ENCODE peak calls at places on chromosome 15, in nine cellular contexts. Y is fibroblast of the aortic adventitia; K is stimulated activated naive B cell treated with anti-CD40 and anti-IgM and Interleukin-4, amounts not matched to agents 10 μg/mL and 1 μg/mL and 100 μg/mL, for 72 hours; H is ovary; C is Daoy; W is GM23338; M is activated gamma-delta T cell treated with Interleukin-2 at 50 U/mL for 16 hours; O is NCI-H69; A is memory B cell. F is an unnamed sample.

GRCh38 chr15:101522091-101522490 is 32.6 kb upstream of the PCSK6 start:
- DNase-seq in K (no peak), M (no peak), O (no peak), W (no peak), A (no peak), C (no peak), Y (no peak), H (no peak), F (no peak)

GRCh38 chr15:40909662-40910625 is 15.7 kb downstream of the VPS18 start:
- DNase-seq in K (no peak), C (no peak), W (no peak), M (no peak), H (peak; percentile 34), A (no peak), O (no peak), Y (peak; percentile 27), F (peak; percentile 83)

GRCh38 chr15:77024273-77025065 is 29.5 kb downstream of the PSTPIP1 start:
- DNase-seq in A (peak; percentile 82), Y (peak; percentile 53), W (peak; percentile 82), K (no peak), H (peak; percentile 81), C (peak; percentile 58), M (peak; percentile 63), O (peak; percentile 64), F (peak; percentile 43)

GRCh38 chr15:72136170-72137051 is 18.2 kb downstream of the SENP8 start:
- DNase-seq in K (no peak), A (no peak), W (no peak), M (no peak), C (peak; percentile 6), H (no peak), O (peak; percentile 95), Y (no peak), F (no peak)

GRCh38 chr15:71629147-71629760 is 181.1 kb upstream of the NR2E3 start:
- DNase-seq in K (no peak), H (no peak), O (no peak), W (peak; percentile 21), Y (no peak), M (no peak), C (no peak), A (no peak), F (no peak)

GRCh38 chr15:70038730-70039392 is 58.9 kb downstream of the TLE3 start:
- DNase-seq in C (no peak), A (no peak), O (no peak), W (no peak), Y (no peak), H (no peak), M (no peak), K (no peak), F (no peak)

GRCh38 chr15:68543546-68544008 is 35.2 kb upstream of the CORO2B start:
- DNase-seq in K (no peak), Y (no peak), A (no peak), H (peak; percentile 42), O (no peak), M (no peak), C (no peak), W (no peak), F (peak; percentile 38)

GRCh38 chr15:74616020-74616939 is 644 bp downstream of the CLK3 start:
- DNase-seq in C (peak; percentile 70), K (peak; percentile 23), Y (peak; percentile 73), O (peak; percentile 57), A (peak; percentile 41), H (peak; percentile 83), W (peak; percentile 48), M (peak; percentile 64), F (peak; percentile 64)

GRCh38 chr15:73328986-73329385 is 39.8 kb downstream of the HCN4 start:
- DNase-seq in O (no peak), W (no peak), A (no peak), H (no peak), C (no peak), M (no peak), K (no peak), Y (no peak), F (no peak)

GRCh38 chr15:60369696-60370095 is 28.1 kb downstream of the ANXA2 start:
- DNase-seq in A (no peak), W (no peak), H (no peak), K (no peak), M (no peak), O (no peak), C (no peak), Y (no peak), F (no peak)

GRCh38 chr15:89628791-89629715 is 26.2 kb downstream of the KIF7 start:
- DNase-seq in H (no peak), C (no peak), Y (no peak), A (no peak), W (peak; percentile 23), O (no peak), K (no peak), M (no peak), F (no peak)

GRCh38 chr15:36951747-36952247 is 148.6 kb downstream of the MEIS2 start:
- DNase-seq in K (no peak), W (no peak), A (no peak), O (peak; percentile 99), C (peak; percentile 93), M (no peak), Y (peak; percentile 69), H (no peak), F (no peak)

GRCh38 chr15:59116771-59117170 is 11.8 kb downstream of the CCNB2 start:
- DNase-seq in H (no peak), M (no peak), Y (no peak), O (no peak), A (no peak), K (no peak), C (no peak), W (no peak), F (no peak)

GRCh38 chr15:99902248-99902647 is 169.0 kb upstream of the LYSMD4 start:
- DNase-seq in H (no peak), O (no peak), W (no peak), C (no peak), M (no peak), K (no peak), A (no peak), Y (no peak), F (no peak)

GRCh38 chr15:89822951-89823701 is 8.5 kb upstream of the ANPEP start:
- DNase-seq in C (peak; percentile 79), Y (peak; percentile 73), M (no peak), H (no peak), W (no peak), K (no peak), O (peak; percentile 21), A (no peak), F (peak; percentile 83)

GRCh38 chr15:59879506-59879905 is 124.6 kb upstream of the FOXB1 start:
- DNase-seq in K (no peak), C (peak; percentile 70), Y (peak; percentile 80), W (no peak), H (no peak), O (no peak), M (no peak), A (no peak), F (peak; percentile 27)

GRCh38 chr15:101807345-101807945 is 4.1 kb downstream of the OR4F6 start:
- DNase-seq in H (no peak), K (no peak), W (no peak), A (no peak), M (no peak), O (no peak), Y (peak; percentile 6), C (peak; percentile 59), F (no peak)

GRCh38 chr15:86089422-86089821 is 9.8 kb downstream of the AGBL1 start:
- DNase-seq in Y (no peak), A (no peak), M (no peak), H (no peak), K (no peak), O (no peak), W (peak; percentile 39), C (no peak), F (no peak)

GRCh38 chr15:60326824-60327654 is 70.7 kb downstream of the ANXA2 start:
- DNase-seq in O (peak; percentile 82), H (no peak), M (no peak), W (peak; percentile 79), C (peak; percentile 60), K (no peak), A (no peak), Y (peak; percentile 76), F (no peak)

GRCh38 chr15:63870403-63871209 is 36.9 kb upstream of the HERC1 start:
- DNase-seq in Y (peak; percentile 85), K (no peak), A (no peak), M (no peak), O (no peak), C (peak; percentile 72), W (peak; percentile 76), H (peak; percentile 46), F (peak; percentile 63)

GRCh38 chr15:40293006-40293405 is 10.1 kb upstream of the ANKRD63 start:
- DNase-seq in K (no peak), C (no peak), M (no peak), W (no peak), A (no peak), Y (no peak), O (no peak), H (no peak), F (no peak)